ENCODE peak calls at places on chromosomes 5 and 9, in seven cellular contexts. T is D341Med, M is fibroblast of mammary gland, B is Daoy, E is T-helper 17 cell, U is endodermal cell, X is renal cortical epithelial cell. C is an unnamed sample.

GRCh38 chr9:33721674-33722358 is 73.5 kb upstream of the PRSS3 start:
- DNase-seq in B (peak), U (peak), X (peak), E (peak), T (peak), M (peak), C (peak)

GRCh38 chr5:149448831-149449714 is 70.0 kb upstream of the IL17B start:
- DNase-seq in X (peak), B (no peak), M (peak), T (no peak), E (no peak), U (peak), C (peak)

GRCh38 chr5:145506451-145506850 is 328.7 kb downstream of the PRELID2 start:
- DNase-seq in U (no peak), B (no peak), T (peak), E (no peak), X (no peak), M (no peak), C (no peak)

GRCh38 chr9:20884985-20885593 is 146.4 kb downstream of the HACD4 start:
- DNase-seq in E (peak), M (peak), B (peak), X (peak), U (peak), T (peak), C (peak)

GRCh38 chr5:73198833-73199592 is 26.0 kb downstream of the TMEM174 start:
- DNase-seq in T (no peak), X (no peak), M (no peak), B (no peak), E (no peak), U (no peak), C (no peak)

GRCh38 chr5:31270396-31270795 is 76.9 kb downstream of the CDH6 start:
- DNase-seq in B (no peak), M (peak), X (no peak), T (peak), E (no peak), U (no peak), C (no peak)

GRCh38 chr5:80216753-80217596 is 38.9 kb downstream of the SERINC5 start:
- DNase-seq in M (no peak), T (peak), E (no peak), X (no peak), B (peak), U (no peak), C (no peak)

GRCh38 chr5:78113689-78114088 is 180.8 kb downstream of the AP3B1 start:
- DNase-seq in E (no peak), X (no peak), T (no peak), B (no peak), U (no peak), M (no peak), C (no peak)

GRCh38 chr5:101658433-101658832 is 637.7 kb downstream of the SLCO4C1 start:
- DNase-seq in M (no peak), U (no peak), T (no peak), E (no peak), B (no peak), X (no peak), C (peak)

GRCh38 chr9:109475526-109475925 is 22.6 kb downstream of the PTPN3 start:
- DNase-seq in T (no peak), B (no peak), E (no peak), U (no peak), X (no peak), M (no peak), C (no peak)

GRCh38 chr9:8555767-8556500 is 756.4 kb upstream of the DMAC1 start:
- DNase-seq in T (no peak), U (no peak), B (no peak), E (no peak), X (peak), M (peak), C (no peak)

GRCh38 chr5:104635216-104635615 is 1072.6 kb upstream of the NUDT12 start:
- DNase-seq in X (peak), B (no peak), E (no peak), T (no peak), M (peak), U (no peak), C (no peak)

GRCh38 chr9:130927995-130928900 is 10.8 kb downstream of the FIBCD1 start:
- DNase-seq in B (peak), T (no peak), X (peak), M (peak), E (no peak), U (no peak), C (no peak)

GRCh38 chr9:26221295-26221694 is 543.1 kb upstream of the TUSC1 start:
- DNase-seq in T (no peak), U (no peak), E (no peak), X (no peak), B (no peak), M (no peak), C (no peak)

GRCh38 chr9:113963017-113963620 is 87.0 kb downstream of the ZNF618 start:
- DNase-seq in U (peak), B (peak), E (no peak), T (peak), X (peak), M (peak), C (peak)

GRCh38 chr5:171808951-171809350 is 23.3 kb downstream of the SMIM23 start:
- DNase-seq in M (peak), X (peak), E (no peak), U (peak), T (no peak), B (no peak), C (no peak)

GRCh38 chr9:89463986-89464901 is 33.7 kb downstream of the SEMA4D start:
- DNase-seq in B (peak), X (peak), T (no peak), M (no peak), U (no peak), E (peak), C (no peak)

GRCh38 chr5:15376803-15377202 is 123.2 kb upstream of the FBXL7 start:
- DNase-seq in U (no peak), T (no peak), X (no peak), B (no peak), E (no peak), M (no peak), C (no peak)

GRCh38 chr5:78803386-78803785 is 154.8 kb upstream of the LHFPL2 start:
- DNase-seq in E (no peak), B (no peak), U (no peak), X (no peak), T (no peak), M (peak), C (no peak)

GRCh38 chr5:174828786-174829510 is 104.6 kb downstream of the MSX2 start:
- DNase-seq in T (no peak), E (no peak), M (peak), B (peak), X (no peak), U (no peak), C (peak)

C was measured in islet precursor cell.